ENCODE peak calls at places on chromosomes 1 and 21, in four cellular contexts. G is HepG2, U is A549, T is GM12878. E is an unnamed sample.
A peak's percentile ranks its signal among the peaks of the same experiment; 100 is the strongest.

GRCh38 chr1:78126506-78126905 is 80.7 kb downstream of the GIPC2 start:
- DNase-seq in T (no peak), U (no peak), G (no peak), E (no peak)

GRCh38 chr1:147762233-147763024 is 2.0 kb upstream of the GJA5 start:
- DNase-seq in T (peak; percentile 0), U (no peak), G (no peak), E (no peak)

GRCh38 chr1:167077128-167077867 is 12.9 kb downstream of the GPA33 start:
- DNase-seq in T (no peak), U (no peak), G (no peak), E (no peak)

GRCh38 chr1:84524590-84524989 is 18.2 kb upstream of the GNG5 start:
- DNase-seq in T (no peak), U (no peak), G (no peak), E (no peak)

GRCh38 chr1:43704838-43705237 is 2.5 kb upstream of the ST3GAL3 start:
- DNase-seq in U (peak; percentile 40), T (no peak), G (no peak), E (no peak)

GRCh38 chr1:15742339-15742801 is at the start of gene TMEM82:
- DNase-seq in G (no peak), T (no peak), U (no peak), E (peak; percentile 50)

GRCh38 chr1:36172983-36173382 is 17.0 kb downstream of the MAP7D1 start:
- DNase-seq in T (no peak), U (no peak), G (no peak), E (no peak)

GRCh38 chr1:226457307-226457712 is 49.4 kb upstream of the PARP1 start:
- DNase-seq in U (peak; percentile 9), T (no peak), G (no peak), E (peak; percentile 44)

GRCh38 chr1:169015464-169015863 is 91.0 kb upstream of the ATP1B1 start:
- DNase-seq in G (no peak), U (no peak), T (no peak), E (no peak)

GRCh38 chr1:119318466-119319309 is 49.9 kb upstream of the HAO2 start:
- DNase-seq in U (no peak), G (no peak), T (peak; percentile 82), E (no peak)

GRCh38 chr1:111214086-111214801 is 13.3 kb upstream of the CHI3L2 start:
- DNase-seq in G (no peak), T (peak; percentile 81), U (no peak), E (no peak)

GRCh38 chr1:90725961-90726715 is 9.0 kb upstream of the BARHL2 start:
- DNase-seq in T (no peak), G (no peak), U (no peak), E (no peak)

GRCh38 chr1:151579436-151580225 is 32.2 kb upstream of the SNX27 start:
- DNase-seq in T (no peak), U (no peak), G (no peak), E (peak; percentile 35)

GRCh38 chr1:160626560-160627342 is 20.1 kb downstream of the SLAMF1 start:
- DNase-seq in T (no peak), U (no peak), G (no peak), E (peak; percentile 42)

GRCh38 chr1:212368073-212368484 is 46.6 kb downstream of the PACC1 start:
- DNase-seq in U (peak; percentile 74), G (peak; percentile 61), T (peak; percentile 36), E (peak; percentile 68)

GRCh38 chr21:42336065-42336464 is 14.7 kb downstream of the TFF2 start:
- DNase-seq in G (peak; percentile 7), T (no peak), U (no peak), E (no peak)

GRCh38 chr21:41894922-41895557 is 15.9 kb upstream of the PRDM15 start:
- DNase-seq in U (no peak), G (no peak), T (no peak), E (peak; percentile 75)

GRCh38 chr1:28370220-28371010 is 875 bp downstream of the PHACTR4 start:
- DNase-seq in T (no peak), G (no peak), U (peak; percentile 47), E (peak; percentile 42)

GRCh38 chr1:55500601-55501000 is 285.4 kb upstream of the USP24 start:
- DNase-seq in U (no peak), G (no peak), T (no peak), E (no peak)
- TF ChIP-seq CEBPB in U (no peak), G (no peak), T (no peak), E (no peak)

GRCh38 chr1:88189525-88189924 is 494.5 kb upstream of the PKN2 start:
- DNase-seq in G (no peak), T (no peak), U (no peak), E (no peak)

GRCh38 chr1:88191917-88192316 is 492.2 kb upstream of the PKN2 start:
- DNase-seq in U (no peak), T (peak; percentile 37), G (no peak), E (no peak)

GRCh38 chr1:88194542-88194941 is 489.5 kb upstream of the PKN2 start:
- DNase-seq in U (no peak), T (no peak), G (no peak), E (no peak)
- TF ChIP-seq CHD4 in U (no peak), T (no peak), G (no peak), E (no peak)

GRCh38 chr1:72845981-72846380 is 563.6 kb upstream of the NEGR1 start:
- DNase-seq in U (no peak), G (no peak), T (no peak), E (no peak)
- H3K4me3 ChIP-seq in U (no peak overlapping the region), G (no peak overlapping the region), T (no peak overlapping the region), E (no peak overlapping the region)

DNA sequence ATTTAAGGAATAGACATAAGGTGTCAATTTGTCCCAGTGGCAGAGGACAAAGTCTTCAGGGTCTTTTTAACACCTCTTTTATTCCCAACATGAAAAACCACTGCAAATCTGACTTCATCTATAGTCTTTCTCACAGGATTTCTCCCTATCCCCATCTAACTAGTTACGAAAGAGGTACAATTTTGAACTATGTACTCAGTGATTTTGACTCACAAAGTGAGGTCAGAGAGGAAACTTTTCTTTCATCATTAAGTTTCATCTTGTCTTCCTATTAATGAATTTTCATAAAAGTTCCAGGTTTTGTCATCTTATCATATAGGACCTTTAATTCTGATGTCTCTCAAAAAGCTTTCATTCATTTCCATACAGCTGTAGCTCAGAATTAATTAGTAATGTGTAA is 63.3 kb downstream of the ASH1L start:
- DNase-seq in U (no peak), T (no peak), G (peak; percentile 14), E (no peak)
- TF ChIP-seq CEBPB in U (no peak), T (no peak), G (no peak), E (no peak)

DNA sequence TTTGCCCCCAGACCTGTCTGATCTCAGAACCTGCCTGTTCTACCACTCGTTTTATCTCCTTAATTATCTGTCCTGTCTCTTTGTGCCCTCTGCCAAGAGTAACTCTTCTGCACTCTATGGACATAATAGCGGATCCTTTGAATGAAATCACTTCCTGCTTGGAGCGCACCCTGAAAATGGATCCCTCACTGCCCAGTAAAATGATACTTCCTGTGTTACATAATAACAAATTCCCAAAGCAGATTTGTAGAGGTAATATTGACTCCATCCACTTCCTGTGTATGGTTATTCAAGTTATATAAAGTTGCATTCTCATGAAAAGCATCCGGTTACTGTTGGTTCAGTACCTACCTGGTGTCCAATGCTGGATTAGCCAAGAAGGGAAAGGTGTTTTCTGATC is 246.0 kb downstream of the TRABD2B start:
- DNase-seq in G (no peak), U (peak; percentile 7), T (no peak), E (no peak)
- TF ChIP-seq CHD4 in G (no peak), U (no peak), T (no peak), E (no peak)

DNA sequence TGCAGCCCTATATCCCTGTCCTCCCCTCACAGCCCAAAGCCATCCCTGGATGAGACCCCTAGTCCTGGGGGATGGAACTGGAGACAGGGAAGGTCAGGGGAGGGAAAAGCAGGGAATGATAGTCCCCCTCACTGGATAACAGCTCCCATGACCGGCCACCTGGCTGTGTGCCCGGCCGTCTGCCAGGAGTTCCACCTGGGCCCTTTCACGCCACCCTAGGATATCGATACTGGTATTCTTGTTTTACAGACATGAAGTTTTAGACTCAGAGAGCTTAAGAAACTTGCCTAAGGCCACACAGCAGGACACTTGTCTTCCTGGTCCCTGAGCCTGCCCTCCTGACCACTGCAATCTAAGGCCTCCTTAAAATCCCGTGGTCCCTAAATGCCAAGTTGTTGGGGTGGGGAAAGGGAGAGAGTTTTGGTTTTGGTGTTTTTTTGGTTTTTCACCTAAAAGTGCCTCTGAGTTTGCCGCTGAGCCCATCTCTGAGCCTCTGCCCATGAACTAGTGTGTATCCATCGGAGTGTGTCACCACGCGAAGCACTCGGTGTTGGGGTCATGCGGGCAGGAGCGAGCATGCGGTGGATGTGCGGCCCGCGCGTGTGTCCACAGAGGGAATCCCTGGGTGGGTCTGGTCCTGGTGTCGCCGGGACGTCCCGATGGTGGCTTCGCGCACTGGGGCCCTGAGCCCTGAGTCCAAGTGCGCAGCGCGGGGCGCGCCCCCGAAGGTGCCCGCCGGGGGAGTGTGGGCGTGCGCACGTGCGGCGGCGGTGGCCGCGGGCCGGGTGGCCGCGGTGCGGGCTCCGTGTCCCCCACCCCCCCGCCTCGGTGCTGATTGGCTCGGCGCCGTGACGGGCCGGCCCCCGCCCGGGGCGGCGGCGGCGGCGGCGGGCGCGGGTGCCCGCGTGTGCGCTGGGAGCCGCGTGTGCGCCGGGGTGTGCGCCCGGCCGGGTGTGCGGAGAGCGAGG is at the start of gene EPHA8:
- DNase-seq in U (no peak), T (no peak), G (no peak), E (peak; percentile 68)
- H3K4me3 ChIP-seq in U (peak within 1 kb of the TSS; percentile 27), T (no peak within 1 kb of the TSS), G (no peak within 1 kb of the TSS), E (no peak within 1 kb of the TSS)

GRCh38 chr1:108107658-108108057 is 92.5 kb downstream of the SLC25A24 start:
- DNase-seq in T (no peak), G (no peak), U (peak; percentile 18), E (no peak)
- TF ChIP-seq CEBPB in T (no peak), G (no peak), U (no peak), E (no peak)

E was measured in K562.